ENCODE peak calls at places on chromosomes 13 and 19, in six cellular contexts. V is lower lobe of right lung, E is mammary epithelial cell, B is esophagus squamous epithelium, Y is heart left ventricle, Z is K562. J is an unnamed sample.

GRCh38 chr19:38079926-38080380 is 144.1 kb downstream of the DPF1 start:
- DNase-seq in V (no peak), E (peak; percentile 69), B (no peak), Y (no peak), Z (no peak), J (no peak)

GRCh38 chr19:56554272-56554869 is 12.9 kb upstream of the ZNF470 start:
- DNase-seq in V (no peak), E (no peak), B (no peak), Y (no peak), Z (no peak), J (no peak)

GRCh38 chr13:20159646-20160345 is 1.1 kb downstream of the GJA3 start:
- DNase-seq in V (no peak), E (no peak), B (no peak), Y (no peak), Z (no peak), J (no peak)

GRCh38 chr19:47098608-47099007 is 15.0 kb downstream of the ZC3H4 start:
- DNase-seq in V (no peak), E (no peak), B (no peak), Y (no peak), Z (no peak), J (no peak)

GRCh38 chr13:39623466-39623865 is 20.5 kb upstream of the LHFPL6 start:
- DNase-seq in V (no peak), E (no peak), B (no peak), Y (no peak), Z (no peak), J (no peak)

GRCh38 chr13:43981091-43981490 is 101.4 kb downstream of the LACC1 start:
- DNase-seq in V (no peak), E (no peak), B (no peak), Y (no peak), Z (peak; percentile 8), J (no peak)

GRCh38 chr19:18225355-18225701 is 910 bp downstream of the PDE4C start:
- DNase-seq in V (no peak), E (no peak), B (no peak), Y (no peak), Z (no peak), J (no peak)

GRCh38 chr19:21566073-21566472 is 60.7 kb downstream of the ZNF429 start:
- DNase-seq in V (no peak), E (no peak), B (no peak), Y (no peak), Z (no peak), J (no peak)

GRCh38 chr13:100088282-100088647 is 628 bp upstream of the PCCA start:
- DNase-seq in V (no peak), E (no peak), B (no peak), Y (no peak), Z (no peak), J (no peak)

GRCh38 chr13:100088648-100089601 is at the start of gene PCCA:
- DNase-seq in V (peak; percentile 96), E (peak; percentile 91), B (peak; percentile 42), Y (peak; percentile 97), Z (peak; percentile 88), J (no peak)

GRCh38 chr13:100095498-100095897 is 6.6 kb downstream of the PCCA start:
- DNase-seq in V (no peak), E (no peak), B (no peak), Y (no peak), Z (no peak), J (no peak)

GRCh38 chr13:100090861-100091260 is 2.0 kb downstream of the PCCA start:
- DNase-seq in V (no peak), E (no peak), B (no peak), Y (no peak), Z (no peak), J (no peak)

GRCh38 chr13:100089633-100090032 is 740 bp downstream of the PCCA start:
- DNase-seq in V (no peak), E (peak; percentile 36), B (no peak), Y (no peak), Z (no peak), J (no peak)
- H3K27ac ChIP-seq in V (peak overlapping the region; percentile 79), E (peak overlapping the region; percentile 50), B (peak overlapping the region; percentile 87), Y (peak overlapping the region; percentile 82), Z (peak overlapping the region; percentile 66), J (no peak overlapping the region)

GRCh38 chr19:40282209-40282580 is 3.0 kb downstream of the AKT2 start:
- DNase-seq in V (no peak), E (no peak), B (no peak), Y (no peak), Z (no peak), J (no peak)

GRCh38 chr19:40279761-40280607 is 5.2 kb downstream of the AKT2 start:
- DNase-seq in V (peak; percentile 44), E (no peak), B (no peak), Y (no peak), Z (no peak), J (no peak)

GRCh38 chr19:40280608-40281221 is 4.4 kb downstream of the AKT2 start:
- DNase-seq in V (peak; percentile 28), E (peak; percentile 17), B (no peak), Y (no peak), Z (no peak), J (no peak)

GRCh38 chr19:40282920-40283319 is 2.2 kb downstream of the AKT2 start:
- DNase-seq in V (no peak), E (no peak), B (no peak), Y (no peak), Z (no peak), J (no peak)

DNA sequence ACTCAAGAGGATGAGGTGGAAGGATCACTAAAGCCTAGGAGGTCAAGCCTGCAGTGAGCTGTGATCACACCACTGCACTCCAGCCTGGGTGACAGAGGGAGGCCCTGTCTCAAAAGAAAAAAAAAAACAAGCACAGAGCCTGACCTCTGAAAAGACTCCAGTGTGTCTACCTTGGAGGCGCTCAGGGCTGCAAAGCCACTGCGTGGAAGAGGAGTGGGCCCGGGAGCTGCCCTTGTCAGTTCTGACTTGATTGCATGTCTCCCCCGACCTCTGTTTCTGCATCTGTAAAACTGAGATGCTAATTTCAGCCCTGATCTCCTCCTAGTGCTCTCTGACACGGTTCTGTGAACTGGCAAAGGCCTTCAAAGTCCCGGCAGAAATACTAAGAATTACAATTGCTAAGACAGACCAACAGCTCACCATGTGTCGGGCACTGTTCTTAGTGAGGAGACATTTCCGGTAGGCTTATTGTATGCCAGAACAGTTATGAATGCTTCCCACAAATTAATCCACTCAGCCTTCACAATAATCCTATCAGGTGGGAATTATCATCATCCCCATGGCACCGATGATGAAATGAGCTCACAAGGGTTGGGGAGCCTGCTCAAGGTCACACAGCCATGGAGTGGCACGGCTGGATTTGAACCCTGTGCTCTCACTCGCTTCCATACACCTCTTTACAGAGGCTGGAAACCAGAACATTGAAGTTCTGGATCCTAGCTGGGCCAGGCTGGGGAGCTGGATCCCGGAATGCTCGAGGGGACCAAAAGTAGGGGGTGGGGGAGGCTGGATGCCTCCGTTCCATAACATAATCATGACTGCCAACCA is 3.5 kb downstream of the AKT2 start:
- DNase-seq in V (peak; percentile 18), E (no peak), B (no peak), Y (no peak), Z (no peak), J (no peak)
- H3K27ac ChIP-seq in V (no peak overlapping the region), E (no peak overlapping the region), B (no peak overlapping the region), Y (peak overlapping the region; percentile 88), Z (no peak overlapping the region), J (peak overlapping the region; percentile 13)

DNA sequence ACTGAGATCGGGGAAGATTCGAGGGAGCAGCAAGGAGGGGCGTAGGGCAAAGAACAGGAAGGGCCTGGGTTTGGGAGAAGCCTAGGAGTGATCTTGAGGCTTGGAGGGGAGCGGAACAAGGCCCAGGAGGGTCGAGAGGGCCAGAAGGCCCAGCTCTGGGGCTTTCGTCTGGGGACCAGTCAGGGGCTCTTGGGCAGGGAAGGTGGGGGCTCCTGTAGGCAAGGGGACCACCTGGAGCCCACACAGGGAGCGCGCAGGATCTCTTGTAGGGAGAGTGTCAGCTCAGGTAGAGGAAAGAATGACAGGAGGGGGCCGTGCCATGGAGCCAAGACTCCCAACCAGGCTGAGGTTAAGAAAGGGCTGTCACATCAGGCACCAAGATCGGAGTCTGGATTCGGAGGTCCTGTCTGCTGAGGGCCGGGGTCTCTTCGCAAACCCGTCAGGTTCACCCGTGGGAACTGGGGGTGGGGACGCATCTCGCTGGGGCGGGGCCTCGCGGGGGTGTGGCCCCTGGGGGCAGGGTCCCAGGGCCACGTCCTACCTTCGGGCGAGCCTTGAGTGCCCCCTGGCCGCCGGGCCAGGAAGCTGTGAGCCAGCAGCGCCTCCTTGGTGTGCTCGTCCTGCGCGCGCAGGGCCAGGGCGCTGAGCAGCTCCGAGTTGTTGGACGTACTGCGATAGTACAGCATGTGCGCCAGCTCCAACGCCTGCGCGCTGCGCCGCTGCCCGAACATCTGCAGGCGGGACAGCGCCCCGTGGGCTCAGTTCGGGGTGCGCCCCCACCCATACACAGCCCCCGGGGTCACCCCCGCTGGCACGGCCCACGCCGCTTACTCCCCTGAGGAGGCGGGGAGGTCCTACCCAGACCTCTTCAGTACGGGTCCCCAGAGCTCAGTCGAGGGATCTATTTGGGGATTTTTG is 8.4 kb downstream of the EMP3 start:
- DNase-seq in V (peak; percentile 96), E (peak; percentile 87), B (peak; percentile 61), Y (peak; percentile 94), Z (peak; percentile 92), J (no peak)
- H3K27ac ChIP-seq in V (peak overlapping the region; percentile 93), E (peak overlapping the region; percentile 45), B (peak overlapping the region; percentile 90), Y (peak overlapping the region; percentile 88), Z (peak overlapping the region; percentile 91), J (peak overlapping the region; percentile 87)

GRCh38 chr13:27079421-27079958 is 92.1 kb downstream of the USP12 start:
- DNase-seq in V (no peak), E (peak; percentile 4), B (no peak), Y (no peak), Z (no peak), J (peak; percentile 10)
- H3K27ac ChIP-seq in V (no peak overlapping the region), E (no peak overlapping the region), B (peak overlapping the region; percentile 26), Y (no peak overlapping the region), Z (no peak overlapping the region), J (peak overlapping the region; percentile 5)

DNA sequence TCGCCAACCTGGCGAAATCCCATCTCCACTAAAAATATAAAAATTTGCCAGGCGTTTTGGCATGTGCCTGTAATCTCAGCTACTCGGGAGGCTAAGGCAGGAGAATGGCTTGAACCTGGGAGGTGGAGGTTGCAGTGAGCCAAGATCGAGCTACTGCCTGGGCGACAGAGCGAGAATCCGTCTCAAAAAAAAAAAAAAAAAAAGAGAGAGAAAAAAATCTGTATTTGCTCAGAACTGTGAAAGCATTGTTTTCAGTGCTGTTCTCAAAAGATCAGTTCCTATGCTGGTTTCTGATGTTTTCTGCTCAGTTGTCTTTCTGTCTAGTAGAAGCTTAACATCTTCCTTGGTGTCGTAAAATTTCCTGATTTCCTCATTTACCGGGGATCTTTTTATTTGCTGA is 2.5 kb downstream of the SF3A2 start:
- DNase-seq in V (no peak), E (no peak), B (no peak), Y (no peak), Z (no peak), J (no peak)
- H3K27ac ChIP-seq in V (peak overlapping the region; percentile 73), E (peak overlapping the region; percentile 59), B (no peak overlapping the region), Y (peak overlapping the region; percentile 22), Z (peak overlapping the region; percentile 66), J (peak overlapping the region; percentile 22)

J was measured in SK-N-MC.